ENCODE peak calls at places on chromosomes 2 and 18, in four cellular contexts. R, C, U and Y are unnamed samples.

GRCh38 chr2:17894551-17894950 is 16.1 kb downstream of the KCNS3 start:
- DNase-seq in C (no peak), U (no peak), R (no peak), Y (no peak)

GRCh38 chr18:54149078-54149697 is 75.3 kb downstream of the MBD2 start:
- DNase-seq in U (no peak), R (no peak), C (no peak), Y (no peak)

GRCh38 chr18:8705941-8706544 is 687 bp downstream of the MTCL1 start:
- DNase-seq in U (no peak), C (peak), R (peak), Y (no peak)

GRCh38 chr2:67572721-67573485 is 175.8 kb downstream of the ETAA1 start:
- DNase-seq in C (no peak), U (peak), R (no peak), Y (no peak)

GRCh38 chr2:9474361-9475117 is at the start of gene IAH1:
- DNase-seq in U (peak), C (peak), R (peak), Y (no peak)

GRCh38 chr2:140942284-140942683 is 1188.5 kb downstream of the LRP1B start:
- DNase-seq in C (no peak), R (no peak), U (no peak), Y (no peak)

GRCh38 chr2:200428961-200429665 is 80.8 kb downstream of the KCTD18 start:
- DNase-seq in R (no peak), C (no peak), U (no peak), Y (no peak)

GRCh38 chr2:7203056-7203467 is 285.9 kb downstream of the RNF144A start:
- DNase-seq in U (peak), C (peak), R (no peak), Y (no peak)

GRCh38 chr2:217108086-217108485 is 248.2 kb upstream of the TNP1 start:
- DNase-seq in U (no peak), R (no peak), C (no peak), Y (no peak)

GRCh38 chr2:76870011-76870410 is 652.2 kb downstream of the LRRTM4 start:
- DNase-seq in R (no peak), C (no peak), U (no peak), Y (no peak)

GRCh38 chr2:122300758-122301157 is 545.3 kb downstream of the TSN start:
- DNase-seq in C (no peak), R (no peak), U (no peak), Y (no peak)

GRCh38 chr2:84424152-84424551 is 34.9 kb downstream of the SUCLG1 start:
- DNase-seq in R (no peak), C (no peak), U (no peak), Y (no peak)

GRCh38 chr2:34787341-34787740 is 1188.2 kb upstream of the FAM98A start:
- DNase-seq in U (no peak), C (no peak), R (no peak), Y (no peak)

GRCh38 chr18:31248783-31249521 is 69.0 kb upstream of the DSG1 start:
- DNase-seq in U (no peak), R (no peak), C (no peak), Y (no peak)

GRCh38 chr2:75464348-75464946 is 96.3 kb downstream of the EVA1A start:
- DNase-seq in C (no peak), U (no peak), R (no peak), Y (no peak)

GRCh38 chr2:162013514-162014205 is 60.4 kb downstream of the DPP4 start:
- DNase-seq in C (no peak), R (no peak), U (no peak), Y (no peak)

GRCh38 chr2:64858541-64859031 is 130.6 kb upstream of the SLC1A4 start:
- DNase-seq in C (no peak), R (no peak), U (no peak), Y (no peak)

GRCh38 chr2:200483729-200484198 is 26.1 kb downstream of the KCTD18 start:
- DNase-seq in R (no peak), C (no peak), U (peak), Y (no peak)

GRCh38 chr2:239267411-239267941 is 133.3 kb downstream of the HDAC4 start:
- DNase-seq in R (no peak), U (peak), C (no peak), Y (peak)
- TF ChIP-seq CTCF in R (peak), U (no peak), C (no peak), Y (peak)

DNA sequence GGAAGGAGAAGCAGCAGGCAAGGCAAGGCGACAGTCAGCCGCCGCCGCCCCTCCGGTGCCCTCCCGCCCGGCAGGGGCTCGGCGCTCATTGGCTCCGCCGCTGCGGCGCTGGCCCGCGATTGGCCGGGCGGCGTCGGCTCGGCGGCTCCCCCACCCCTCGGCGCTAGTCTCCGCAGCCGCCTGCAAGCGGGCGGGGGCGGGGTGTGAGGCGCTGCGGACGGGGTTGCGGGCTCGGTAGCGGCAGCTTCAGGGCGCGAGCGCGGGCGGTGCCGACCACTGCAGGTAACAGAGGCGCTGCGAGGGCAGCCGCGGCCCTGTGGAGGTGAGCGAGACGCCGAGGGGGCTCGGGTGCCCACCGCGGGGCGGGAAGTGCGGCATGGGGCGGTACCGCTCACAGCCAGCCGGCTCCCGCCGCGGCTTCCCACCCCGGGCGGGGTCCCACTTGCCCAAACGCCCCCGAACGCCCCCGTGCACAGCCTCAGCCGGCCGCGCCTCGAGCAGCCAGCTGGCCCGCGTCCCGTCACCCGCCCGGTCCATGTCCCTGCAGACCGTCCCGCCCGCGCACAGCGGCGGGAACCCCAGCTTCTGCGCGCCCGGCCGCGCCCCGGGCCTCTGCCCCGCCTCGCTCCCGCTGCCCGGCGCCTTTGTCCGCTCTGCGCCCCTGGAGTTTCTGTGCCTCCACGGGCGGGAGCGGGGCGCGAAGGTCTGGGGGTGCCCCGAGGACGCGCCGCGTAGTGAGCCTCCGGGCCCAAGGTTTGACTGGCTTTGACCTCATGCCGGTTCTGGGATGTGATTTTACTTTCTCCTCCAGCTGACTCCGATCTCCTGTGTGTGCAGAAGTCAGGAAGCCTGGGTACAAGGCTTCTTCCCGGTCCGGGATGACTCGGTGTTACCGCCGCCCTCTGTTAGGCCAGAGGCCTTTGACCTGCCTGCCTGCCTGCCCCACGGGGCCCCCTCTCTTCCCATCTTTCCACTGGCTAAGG is at the start of gene SANBR:
- DNase-seq in U (peak), C (peak), R (peak), Y (peak)
- TF ChIP-seq CTCF in U (no peak), C (no peak), R (no peak), Y (no peak)

DNA sequence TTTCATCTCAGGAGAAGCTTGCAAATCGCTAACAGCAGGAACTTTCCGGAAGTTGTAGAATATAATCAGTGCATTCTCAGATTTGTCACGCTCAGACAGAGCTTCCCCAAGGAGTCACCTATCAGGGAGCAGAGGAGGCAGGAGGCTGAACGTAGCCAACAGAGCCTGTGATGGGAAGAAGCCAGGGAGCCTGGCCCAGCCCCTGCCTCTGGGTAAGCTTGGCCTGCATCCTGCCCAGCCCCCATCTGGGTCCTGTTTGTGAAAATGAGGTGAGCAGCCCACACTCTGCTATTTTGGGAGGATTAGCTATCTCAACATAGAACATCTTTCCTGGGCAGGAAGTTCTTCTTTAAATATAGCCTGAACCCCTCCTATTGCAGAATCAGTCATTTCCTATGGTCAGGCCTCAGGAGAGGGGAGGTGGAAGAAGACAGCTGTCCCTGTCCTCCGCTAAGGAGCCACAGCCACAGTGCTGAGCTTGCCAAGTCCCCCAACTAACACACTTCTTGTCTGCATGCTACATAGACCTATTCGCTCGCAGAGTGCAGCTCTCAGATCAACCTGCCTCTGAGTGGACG is 19.2 kb upstream of the PKDCC start:
- DNase-seq in R (no peak), C (no peak), U (no peak), Y (no peak)
- TF ChIP-seq CTCF in R (no peak), C (no peak), U (no peak), Y (no peak)

GRCh38 chr2:96554293-96555145 is 18.0 kb downstream of the ARID5A start:
- DNase-seq in U (peak), C (peak), R (peak), Y (no peak)
- TF ChIP-seq CTCF in U (peak), C (peak), R (peak), Y (peak)